ENCODE peak calls at places on chromosomes 13 and 19, in ten cellular contexts. W is sigmoid colon, Z is lower leg skin, X is bronchial epithelial cell, U is PC-9, O is uterus, B is endodermal cell, J is esophagus muscularis mucosa, L is HFFc6, A is Panc1. C is an unnamed sample.

GRCh38 chr19:50551713-50552187 is 16.5 kb downstream of the LRRC4B start:
- DNase-seq in Z (no peak), J (no peak), B (peak; percentile 58), W (no peak), X (no peak), L (no peak), O (no peak), A (no peak), U (no peak), C (no peak)

GRCh38 chr13:45921337-45921736 is 69.8 kb upstream of the SIAH3 start:
- DNase-seq in L (no peak), W (no peak), Z (no peak), B (no peak), U (no peak), O (no peak), A (no peak), X (no peak), J (no peak), C (no peak)

GRCh38 chr13:94416454-94417080 is 62.9 kb downstream of the DCT start:
- DNase-seq in B (peak; percentile 87), L (no peak), W (no peak), Z (no peak), X (peak; percentile 29), O (no peak), A (no peak), J (no peak), U (peak; percentile 2), C (no peak)

GRCh38 chr19:3814648-3815047 is 28.5 kb upstream of the MATK start:
- DNase-seq in B (no peak), A (no peak), L (no peak), J (no peak), W (no peak), U (no peak), Z (no peak), X (no peak), O (no peak), C (no peak)

GRCh38 chr13:52455677-52456041 is 381 bp downstream of the CKAP2 start:
- DNase-seq in Z (peak; percentile 45), U (peak; percentile 76), W (peak; percentile 83), A (peak; percentile 20), J (peak; percentile 93), X (peak; percentile 50), O (peak; percentile 50), B (peak; percentile 95), L (peak; percentile 15), C (no peak)

GRCh38 chr13:106847049-106847448 is 279.1 kb upstream of the ARGLU1 start:
- DNase-seq in J (no peak), Z (no peak), B (no peak), W (no peak), U (peak; percentile 51), L (no peak), X (peak; percentile 33), A (no peak), O (no peak), C (no peak)

GRCh38 chr13:41694902-41695301 is 237.6 kb downstream of the RGCC start:
- DNase-seq in O (peak; percentile 76), X (peak; percentile 91), B (no peak), L (peak; percentile 92), A (peak; percentile 25), Z (peak; percentile 40), J (no peak), W (peak; percentile 85), U (no peak), C (peak; percentile 85)

GRCh38 chr19:7928741-7929701 is 3.1 kb upstream of the CTXN1 start:
- DNase-seq in A (no peak), W (peak; percentile 92), O (peak; percentile 88), X (peak; percentile 47), U (peak; percentile 80), L (peak; percentile 89), J (no peak), Z (no peak), B (peak; percentile 92), C (no peak)

GRCh38 chr13:37460211-37460610 is 138.4 kb downstream of the POSTN start:
- DNase-seq in X (no peak), L (peak; percentile 24), A (no peak), W (no peak), J (no peak), U (no peak), Z (no peak), B (no peak), O (no peak), C (no peak)

GRCh38 chr19:51729781-51730180 is 6.0 kb upstream of the HAS1 start:
- DNase-seq in X (no peak), A (no peak), B (no peak), L (no peak), U (no peak), O (no peak), W (no peak), Z (no peak), J (no peak), C (no peak)

GRCh38 chr19:15213715-15214381 is 13.1 kb upstream of the NOTCH3 start:
- DNase-seq in A (no peak), X (no peak), J (no peak), L (no peak), W (no peak), B (no peak), O (peak; percentile 61), Z (no peak), U (no peak), C (no peak)

GRCh38 chr13:20190481-20191310 is 2.0 kb downstream of the GJB2 start:
- DNase-seq in B (no peak), J (peak; percentile 77), U (no peak), A (no peak), Z (no peak), O (no peak), X (peak; percentile 91), W (no peak), L (peak; percentile 40), C (no peak)

GRCh38 chr19:48511800-48512503 is at the start of gene LMTK3:
- DNase-seq in L (no peak), Z (no peak), J (no peak), A (no peak), W (no peak), B (no peak), X (no peak), O (no peak), U (no peak), C (no peak)

GRCh38 chr13:110398564-110399507 is 91.8 kb downstream of the COL4A2 start:
- DNase-seq in L (peak; percentile 74), A (no peak), B (no peak), X (no peak), J (no peak), W (no peak), O (peak; percentile 6), U (no peak), Z (no peak), C (no peak)

GRCh38 chr19:2035590-2035991 is 15.5 kb downstream of the MKNK2 start:
- DNase-seq in U (no peak), B (peak; percentile 81), J (no peak), A (no peak), W (peak; percentile 66), O (no peak), L (no peak), X (no peak), Z (no peak), C (no peak)

GRCh38 chr13:103605546-103606326 is 539.5 kb upstream of the SLC10A2 start:
- DNase-seq in O (no peak), A (no peak), J (no peak), W (no peak), X (no peak), Z (no peak), L (no peak), U (no peak), B (no peak), C (no peak)

GRCh38 chr13:104140557-104140956 is 1074.3 kb upstream of the SLC10A2 start:
- DNase-seq in L (no peak), A (no peak), Z (no peak), W (no peak), J (no peak), B (no peak), X (peak; percentile 48), O (no peak), U (no peak), C (no peak)

GRCh38 chr19:19820774-19821315 is 705 bp downstream of the ZNF506 start:
- DNase-seq in U (no peak), J (no peak), B (peak; percentile 40), Z (no peak), W (no peak), X (no peak), O (no peak), A (no peak), L (no peak), C (no peak)
- TF ChIP-seq CTCF in U (no peak), J (no peak), B (no peak), Z (no peak), W (no peak), X (no peak), O (no peak), A (no peak), L (no peak), C (no peak)

DNA sequence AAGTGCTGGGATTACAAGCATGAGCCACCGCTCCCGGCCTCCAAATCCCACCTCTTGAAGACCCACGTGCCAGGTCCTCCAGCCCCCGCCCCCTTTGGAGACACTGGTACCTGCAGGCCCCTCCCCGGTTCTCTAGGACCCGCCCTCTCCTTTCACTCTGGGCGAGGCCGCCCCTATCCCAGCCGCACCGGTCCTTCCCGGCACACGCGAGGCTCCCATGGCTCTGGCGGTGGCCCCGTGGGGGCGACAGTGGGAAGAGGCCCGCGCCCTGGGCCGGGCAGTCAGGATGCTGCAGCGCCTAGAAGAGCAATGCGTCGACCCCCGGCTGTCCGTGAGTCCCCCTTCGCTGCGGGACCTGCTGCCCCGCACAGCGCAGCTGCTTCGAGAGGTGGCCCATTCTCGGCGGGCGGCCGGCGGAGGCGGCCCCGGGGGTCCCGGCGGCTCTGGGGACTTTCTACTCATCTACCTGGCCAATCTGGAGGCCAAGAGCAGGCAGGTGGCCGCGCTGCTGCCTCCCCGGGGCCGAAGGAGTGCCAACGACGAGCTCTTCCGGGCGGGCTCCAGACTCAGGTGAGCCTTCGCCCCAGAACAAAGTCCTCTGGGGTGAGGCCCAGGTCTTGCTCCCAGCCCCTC is at the start of gene CBLC:
- DNase-seq in O (no peak), A (no peak), L (no peak), X (peak; percentile 87), B (peak; percentile 98), Z (peak; percentile 72), J (no peak), W (no peak), U (peak; percentile 97), C (no peak)
- TF ChIP-seq CTCF in O (no peak), A (no peak), L (no peak), X (peak; percentile 29), B (peak; percentile 46), Z (no peak), J (no peak), W (no peak), U (no peak), C (peak; percentile 10)

DNA sequence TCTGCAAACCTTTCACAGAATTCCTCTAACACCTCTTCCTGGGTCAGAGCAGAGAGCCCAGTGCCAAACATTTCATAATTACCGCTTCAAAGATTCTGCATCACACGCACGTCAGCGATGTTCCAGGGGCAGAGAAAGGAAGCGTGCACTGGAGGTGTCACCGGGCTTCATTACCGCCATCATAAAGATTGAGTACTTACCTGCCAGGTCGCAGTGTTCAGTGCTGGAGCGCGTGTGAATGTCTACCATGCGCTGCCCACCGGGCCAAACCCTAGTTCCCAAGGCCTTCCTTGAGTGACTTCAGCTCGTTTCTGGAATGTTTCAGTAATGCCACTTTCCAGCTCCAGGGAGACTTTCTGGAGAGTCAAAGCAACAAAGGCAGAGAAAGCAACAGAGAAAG is 104.4 kb downstream of the ZDHHC20 start:
- DNase-seq in Z (no peak), L (no peak), B (no peak), A (no peak), O (no peak), W (no peak), J (no peak), U (no peak), X (no peak), C (no peak)
- TF ChIP-seq CTCF in Z (no peak), L (no peak), B (no peak), A (no peak), O (no peak), W (no peak), J (no peak), U (no peak), X (no peak), C (no peak)

GRCh38 chr19:11528551-11529341 is at the start of gene ECSIT:
- DNase-seq in L (peak; percentile 99), U (peak; percentile 97), X (peak; percentile 95), W (peak; percentile 99), J (peak; percentile 99), Z (peak; percentile 98), B (peak; percentile 99), O (peak; percentile 99), A (peak; percentile 91), C (peak; percentile 92)
- TF ChIP-seq CTCF in L (no peak), U (no peak), X (no peak), W (no peak), J (no peak), Z (peak; percentile 9), B (no peak), O (no peak), A (no peak), C (no peak)